ENCODE peak calls at places on chromosome 5, in eight cellular contexts. Q, R, M, Z, A, G, Y and K are unnamed samples.

GRCh38 chr5:36073595-36074216 is 7.0 kb upstream of the UGT3A2 start:
- DNase-seq in Q (no peak), R (peak), M (peak), Z (no peak), A (no peak), G (no peak), Y (no peak), K (no peak)

GRCh38 chr5:173802670-173803165 is 85.4 kb upstream of the CPEB4 start:
- DNase-seq in Q (peak), R (no peak), M (no peak), Z (peak), A (no peak), G (no peak), Y (peak), K (no peak)

GRCh38 chr5:158450761-158451160 is 591.8 kb upstream of the CLINT1 start:
- DNase-seq in Q (no peak), R (no peak), M (no peak), Z (no peak), A (no peak), G (no peak), Y (peak), K (no peak)

GRCh38 chr5:148957591-148958202 is 105.2 kb downstream of the SH3TC2 start:
- DNase-seq in Q (peak), R (no peak), M (peak), Z (no peak), A (no peak), G (peak), Y (peak), K (no peak)

GRCh38 chr5:11300736-11301135 is 539.7 kb upstream of the DAP start:
- DNase-seq in Q (no peak), R (no peak), M (no peak), Z (no peak), A (no peak), G (no peak), Y (no peak), K (no peak)

GRCh38 chr5:80082731-80083114 is 47.6 kb downstream of the THBS4 start:
- DNase-seq in Q (peak), R (peak), M (peak), Z (peak), A (peak), G (peak), Y (peak), K (no peak)

GRCh38 chr5:113950186-113950585 is 411.7 kb upstream of the KCNN2 start:
- DNase-seq in Q (no peak), R (no peak), M (no peak), Z (no peak), A (no peak), G (peak), Y (no peak), K (no peak)

GRCh38 chr5:35248843-35249780 is 18.8 kb upstream of the PRLR start:
- DNase-seq in Q (no peak), R (no peak), M (no peak), Z (no peak), A (no peak), G (no peak), Y (peak), K (peak)

GRCh38 chr5:72138943-72139467 is 31.7 kb downstream of the MAP1B start:
- DNase-seq in Q (no peak), R (no peak), M (no peak), Z (no peak), A (no peak), G (no peak), Y (peak), K (no peak)

GRCh38 chr5:96747718-96748117 is 60.0 kb downstream of the ERAP1 start:
- DNase-seq in Q (no peak), R (no peak), M (no peak), Z (no peak), A (no peak), G (no peak), Y (no peak), K (no peak)

GRCh38 chr5:172610643-172611042 is 30.4 kb upstream of the NEURL1B start:
- DNase-seq in Q (no peak), R (no peak), M (no peak), Z (no peak), A (no peak), G (no peak), Y (no peak), K (no peak)

GRCh38 chr5:136058031-136058971 is 29.5 kb downstream of the TGFBI start:
- DNase-seq in Q (peak), R (peak), M (peak), Z (peak), A (no peak), G (no peak), Y (peak), K (peak)

GRCh38 chr5:91189480-91190332 is 193.4 kb downstream of the ARRDC3 start:
- DNase-seq in Q (no peak), R (peak), M (no peak), Z (peak), A (no peak), G (no peak), Y (peak), K (no peak)

GRCh38 chr5:31096238-31096865 is 97.1 kb upstream of the CDH6 start:
- DNase-seq in Q (no peak), R (no peak), M (no peak), Z (no peak), A (no peak), G (no peak), Y (peak), K (no peak)

GRCh38 chr5:141155540-141156374 is 5.9 kb downstream of the PCDHB6 start:
- DNase-seq in Q (no peak), R (no peak), M (peak), Z (no peak), A (no peak), G (no peak), Y (no peak), K (no peak)

GRCh38 chr5:103502651-103503050 is 59.9 kb downstream of the NUDT12 start:
- DNase-seq in Q (no peak), R (no peak), M (no peak), Z (no peak), A (no peak), G (no peak), Y (no peak), K (no peak)

GRCh38 chr5:173583384-173583783 is 33.1 kb downstream of the BOD1 start:
- DNase-seq in Q (no peak), R (no peak), M (no peak), Z (no peak), A (no peak), G (no peak), Y (no peak), K (no peak)

GRCh38 chr5:179370490-179371122 is 25.3 kb upstream of the ADAMTS2 start:
- DNase-seq in Q (no peak), R (no peak), M (no peak), Z (peak), A (no peak), G (no peak), Y (no peak), K (no peak)

DNA sequence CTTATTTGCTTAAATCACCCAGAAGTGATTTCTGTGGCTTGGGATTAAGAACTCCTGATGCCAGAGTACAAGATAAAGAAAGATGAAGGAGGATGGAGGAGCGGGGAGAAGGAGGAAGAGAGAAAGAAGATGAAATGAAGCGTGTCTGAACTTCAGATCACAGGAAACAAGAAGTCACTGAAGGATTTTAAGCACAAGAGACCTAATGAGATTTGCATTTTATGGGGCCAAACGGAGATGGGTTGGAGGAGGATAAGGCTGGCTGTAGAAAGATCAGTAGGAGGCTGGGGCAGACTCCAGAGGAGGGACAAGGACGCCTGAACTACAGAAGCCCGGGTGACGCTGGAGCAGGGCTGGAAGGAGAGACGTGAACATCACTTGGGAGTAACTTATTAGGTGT is 3.2 kb downstream of the EIF4E1B start:
- DNase-seq in Q (no peak), R (no peak), M (no peak), Z (no peak), A (no peak), G (no peak), Y (no peak), K (no peak)
- H3K4me3 ChIP-seq in Q (no peak), R (no peak), M (no peak), Z (no peak), A (no peak), G (no peak), Y (no peak), K (no peak)

DNA sequence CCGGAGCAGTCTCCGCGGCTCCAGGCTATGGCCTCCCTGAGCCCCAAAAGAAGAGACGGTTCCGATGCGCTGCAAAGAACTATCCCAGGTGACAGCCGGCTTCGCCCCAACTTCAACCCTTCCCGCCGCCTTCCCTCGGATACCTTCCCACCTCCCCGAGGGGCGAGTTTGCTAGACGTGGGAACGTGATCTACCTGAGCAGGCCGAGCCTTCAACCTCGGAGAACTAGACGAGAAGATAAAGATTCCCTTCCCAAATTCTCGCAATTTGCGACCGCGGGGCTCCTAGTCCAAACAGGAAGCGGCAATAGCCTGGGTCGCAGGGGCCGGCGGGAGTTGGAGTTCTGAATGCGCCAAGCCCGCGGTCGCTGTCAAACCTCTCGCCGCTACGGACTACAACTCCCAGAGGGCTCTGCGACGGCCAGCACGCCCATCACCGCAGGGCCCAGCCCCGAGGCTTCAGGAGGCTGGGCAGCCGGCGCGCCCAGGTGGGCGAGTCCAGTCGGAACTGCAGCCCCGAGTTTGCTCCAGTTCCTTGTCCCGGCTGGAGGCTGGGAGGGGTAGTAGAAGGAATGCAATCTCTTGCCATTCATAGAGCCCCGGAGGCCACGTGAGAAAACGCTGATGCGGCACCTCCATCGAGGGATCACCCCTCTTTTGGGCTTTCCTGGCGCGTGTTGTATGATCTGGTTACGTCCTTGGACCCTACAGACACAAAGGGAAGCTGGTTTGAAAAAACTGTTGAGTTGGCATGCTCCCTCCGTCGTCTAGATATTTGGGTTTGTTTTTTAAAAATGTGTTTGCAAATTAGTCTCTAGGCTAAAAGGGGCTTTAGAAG is at the start of gene SLC38A9:
- DNase-seq in Q (peak), R (peak), M (peak), Z (peak), A (peak), G (peak), Y (peak), K (peak)
- TF ChIP-seq POLR2A in Q (no peak), R (peak), M (peak), Z (no peak), A (peak), G (peak), Y (no peak), K (no peak)

GRCh38 chr5:177471610-177472356 is 1.7 kb downstream of the DBN1 start:
- DNase-seq in Q (no peak), R (no peak), M (no peak), Z (peak), A (no peak), G (peak), Y (peak), K (no peak)
- H3K27ac ChIP-seq in Q (peak), R (peak), M (no peak), Z (peak), A (no peak), G (peak), Y (peak), K (peak)

GRCh38 chr5:169112016-169112415 is 188.9 kb downstream of the SLIT3 start:
- DNase-seq in Q (no peak), R (no peak), M (no peak), Z (no peak), A (no peak), G (no peak), Y (no peak), K (no peak)
- H3K4me3 ChIP-seq in Q (no peak), R (no peak), M (no peak), Z (no peak), A (no peak), G (no peak), Y (no peak), K (no peak)